ENCODE peak calls at places on chromosome 6, in seven cellular contexts. X is neural crest cell, G is spleen, M is endothelial cell, Z is adrenal gland, N is AG09319, A is thyroid gland. T is an unnamed sample.

GRCh38 chr6:36636283-36636682 is 42.1 kb downstream of the SRSF3 start:
- DNase-seq in G (peak; percentile 56), X (no peak), Z (no peak), M (no peak), N (no peak), A (no peak), T (no peak)

GRCh38 chr6:32973934-32974333 is 5.5 kb downstream of the BRD2 start:
- DNase-seq in M (no peak), X (no peak), G (no peak), N (no peak), Z (no peak), A (no peak), T (no peak)

GRCh38 chr6:142413111-142413510 is 111.3 kb downstream of the ADGRG6 start:
- DNase-seq in G (no peak), N (no peak), A (no peak), M (no peak), Z (no peak), X (no peak), T (no peak)

GRCh38 chr6:44966449-44967091 is 361.6 kb upstream of the RUNX2 start:
- DNase-seq in A (no peak), N (no peak), Z (peak; percentile 43), X (no peak), M (no peak), G (no peak), T (no peak)

GRCh38 chr6:139230421-139230840 is 61.4 kb downstream of the TXLNB start:
- DNase-seq in A (no peak), G (no peak), N (no peak), X (no peak), Z (no peak), M (no peak), T (no peak)

GRCh38 chr6:66605011-66605410 is 898.0 kb upstream of the EYS start:
- DNase-seq in X (no peak), G (no peak), A (no peak), N (no peak), M (no peak), Z (no peak), T (no peak)

GRCh38 chr6:15754706-15755079 is 91.9 kb upstream of the DTNBP1 start:
- DNase-seq in Z (no peak), M (no peak), A (no peak), G (no peak), N (no peak), X (no peak), T (no peak)

GRCh38 chr6:7267071-7267470 is 45.9 kb downstream of the SSR1 start:
- DNase-seq in A (no peak), X (no peak), N (no peak), M (no peak), G (peak; percentile 69), Z (no peak), T (no peak)

GRCh38 chr6:156795825-156796224 is 18.6 kb downstream of the ARID1B start:
- DNase-seq in N (no peak), A (no peak), G (no peak), M (no peak), X (no peak), Z (no peak), T (peak; percentile 68)

GRCh38 chr6:1773697-1774096 is 164.0 kb downstream of the FOXC1 start:
- DNase-seq in X (no peak), A (no peak), M (no peak), N (no peak), Z (no peak), G (no peak), T (no peak)

GRCh38 chr6:111482236-111482958 is 621 bp downstream of the REV3L start:
- DNase-seq in X (peak; percentile 29), A (peak; percentile 63), Z (peak; percentile 50), G (peak; percentile 91), N (no peak), M (peak; percentile 34), T (peak; percentile 61)

GRCh38 chr6:68941345-68941744 is 306.3 kb downstream of the ADGRB3 start:
- DNase-seq in Z (no peak), M (no peak), G (no peak), A (no peak), X (no peak), N (no peak), T (no peak)

GRCh38 chr6:13873288-13874190 is 51.2 kb upstream of the RNF182 start:
- DNase-seq in M (peak; percentile 69), G (peak; percentile 93), N (no peak), A (peak; percentile 85), Z (peak; percentile 23), X (peak; percentile 71), T (peak; percentile 54)

GRCh38 chr6:129713806-129714338 is 3.9 kb upstream of the ARHGAP18 start:
- DNase-seq in G (no peak), X (no peak), M (no peak), Z (no peak), N (no peak), A (no peak), T (peak; percentile 45)

GRCh38 chr6:26065952-26066380 is 21.3 kb upstream of the HFE start:
- DNase-seq in G (no peak), A (peak; percentile 54), M (peak; percentile 56), Z (peak; percentile 73), N (peak; percentile 56), X (peak; percentile 33), T (peak; percentile 73)

GRCh38 chr6:382883-383420 is 8.6 kb upstream of the IRF4 start:
- DNase-seq in A (no peak), M (no peak), Z (no peak), X (no peak), N (no peak), G (no peak), T (no peak)

GRCh38 chr6:53295176-53295575 is 53.6 kb downstream of the ELOVL5 start:
- DNase-seq in Z (no peak), X (no peak), A (no peak), M (no peak), N (no peak), G (no peak), T (no peak)

GRCh38 chr6:164563866-164564265 is 745.5 kb downstream of the C6orf118 start:
- DNase-seq in Z (no peak), G (no peak), M (no peak), N (no peak), A (no peak), X (peak; percentile 18), T (no peak)

GRCh38 chr6:75602164-75602896 is 650 bp downstream of the SENP6 start:
- DNase-seq in A (peak; percentile 47), X (peak; percentile 39), M (peak; percentile 45), N (peak; percentile 19), G (peak; percentile 92), Z (peak; percentile 31), T (peak; percentile 64)

GRCh38 chr6:33410050-33410710 is 634 bp upstream of the PHF1 start:
- DNase-seq in N (peak; percentile 96), M (peak; percentile 97), G (peak; percentile 100), X (peak; percentile 94), A (peak; percentile 98), Z (peak; percentile 98), T (peak; percentile 97)

DNA sequence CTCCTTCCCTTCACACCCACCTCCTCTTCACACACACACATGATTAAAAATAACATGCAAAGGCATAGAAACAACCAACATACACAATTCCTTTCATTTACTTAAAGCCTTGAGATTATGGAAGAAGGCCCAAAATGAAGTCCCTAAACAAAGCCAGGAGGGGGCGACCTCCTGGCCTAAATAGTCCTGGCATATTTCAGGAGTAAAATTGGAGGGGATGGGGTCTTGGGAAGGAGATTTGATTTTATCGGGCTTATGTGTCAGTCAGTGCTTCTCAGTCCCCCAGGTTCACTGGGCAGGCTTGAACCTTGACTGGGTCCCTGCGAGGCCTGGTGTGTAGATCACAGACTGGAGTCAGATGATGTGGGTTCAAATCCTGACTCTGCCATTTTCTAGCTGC is 266.4 kb downstream of the SAMD5 start:
- DNase-seq in G (no peak), Z (no peak), M (peak; percentile 10), A (no peak), X (no peak), N (no peak), T (no peak)
- TF ChIP-seq CTCF in G (no peak), Z (no peak), M (peak; percentile 68), A (no peak), X (peak; percentile 46), N (no peak), T (no peak)

DNA sequence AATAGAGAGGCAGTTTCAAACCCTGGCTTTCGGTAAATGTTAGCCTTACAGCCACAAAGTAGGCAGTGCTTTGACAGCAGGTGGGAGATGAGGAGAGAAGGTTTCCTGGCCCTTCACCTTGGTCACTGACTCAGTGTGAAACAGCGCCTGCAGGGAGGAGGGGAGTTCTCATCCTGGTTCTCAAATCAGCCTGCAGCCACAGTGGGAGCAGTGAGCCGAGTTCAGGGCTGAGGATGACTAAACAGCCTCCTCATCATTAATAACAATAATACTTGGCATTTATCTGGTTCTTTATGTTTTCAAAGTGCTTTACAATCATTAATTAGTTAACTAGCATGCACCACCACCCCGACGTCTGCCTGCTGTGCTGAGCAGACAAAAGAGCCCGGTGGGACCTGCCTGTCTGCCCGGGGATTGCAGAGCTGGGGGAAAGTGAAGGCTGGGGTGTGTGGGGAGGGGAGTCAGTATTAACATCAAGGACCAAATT is 59.6 kb downstream of the PRDM1 start:
- DNase-seq in X (no peak), N (no peak), A (no peak), M (no peak), Z (no peak), G (no peak), T (no peak)
- TF ChIP-seq CTCF in X (no peak), N (no peak), A (no peak), M (no peak), Z (no peak), G (no peak), T (no peak)

DNA sequence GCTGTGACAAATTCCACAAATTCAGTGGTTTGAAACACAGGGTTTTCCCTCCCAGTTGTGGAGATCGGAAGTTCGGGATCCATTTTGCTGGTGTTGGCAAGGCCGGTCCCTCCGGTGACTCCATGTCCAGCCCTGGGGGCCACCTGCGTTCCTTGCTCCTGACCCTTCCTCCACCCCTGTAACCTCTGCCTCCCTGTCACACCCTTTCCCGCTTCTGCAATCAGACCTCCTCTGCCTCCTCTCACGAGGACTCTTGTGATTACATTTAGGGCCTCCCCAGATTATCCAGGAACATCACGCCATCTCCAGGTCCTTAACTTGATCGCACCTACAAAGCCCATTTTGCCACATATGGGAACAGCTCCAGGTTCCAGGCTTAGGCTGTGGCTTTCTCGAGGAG is 12.5 kb downstream of the RPS6KA2 start:
- DNase-seq in A (no peak), X (no peak), N (no peak), Z (no peak), G (no peak), M (no peak), T (no peak)
- TF ChIP-seq CTCF in A (no peak), X (no peak), N (no peak), Z (no peak), G (no peak), M (no peak), T (no peak)

GRCh38 chr6:39453956-39454524 is 131.5 kb upstream of the KCNK16 start:
- DNase-seq in Z (no peak), X (no peak), G (no peak), M (no peak), N (no peak), A (no peak), T (no peak)

GRCh38 chr6:39453236-39453635 is 130.7 kb upstream of the KCNK16 start:
- DNase-seq in G (no peak), X (no peak), Z (no peak), M (no peak), N (no peak), A (no peak), T (no peak)

GRCh38 chr6:39452306-39452705 is 129.8 kb upstream of the KCNK16 start:
- DNase-seq in N (no peak), Z (no peak), A (no peak), M (no peak), X (no peak), G (no peak), T (no peak)

GRCh38 chr6:39452746-39453145 is 130.2 kb upstream of the KCNK16 start:
- DNase-seq in Z (no peak), N (no peak), A (no peak), X (no peak), M (no peak), G (no peak), T (no peak)

GRCh38 chr6:39451831-39452230 is 129.3 kb upstream of the KCNK16 start:
- DNase-seq in M (no peak), X (no peak), N (no peak), G (no peak), A (no peak), Z (no peak), T (no peak)
- TF ChIP-seq CTCF in M (peak; percentile 69), X (peak; percentile 58), N (peak; percentile 21), G (peak; percentile 19), A (no peak), Z (peak; percentile 34), T (no peak)